ENCODE peak calls at places on chromosomes 3 and 15, in nine cellular contexts. F is pancreas; E is T47D; G is NCI-H1694 treated with DMSO at 0.1 percent for 48 hours; N is endodermal cell; C is activated CD8-positive, alpha-beta memory T cell treated with anti-CD3 and anti-CD28 coated beads for 48 hours; B is left kidney; S is dorsolateral prefrontal cortex; J is neuronal stem cell. A is an unnamed sample.

GRCh38 chr15:101064795-101065569 is 145.8 kb downstream of the LRRK1 start:
- DNase-seq in F (no peak), E (no peak), N (no peak), B (no peak), J (no peak), C (no peak), G (no peak), S (no peak), A (no peak)

GRCh38 chr3:59709702-59710555 is 660.1 kb upstream of the CFAP20DC start:
- DNase-seq in N (no peak), E (no peak), C (no peak), G (no peak), S (peak), F (no peak), J (no peak), B (no peak), A (no peak)

GRCh38 chr3:150362515-150363302 is 45.4 kb upstream of the TSC22D2 start:
- DNase-seq in C (no peak), G (no peak), B (no peak), F (no peak), S (no peak), E (no peak), N (no peak), J (no peak), A (no peak)

GRCh38 chr3:9101286-9101685 is 138.0 kb upstream of the RAD18 start:
- DNase-seq in F (no peak), N (peak), J (no peak), B (no peak), E (no peak), S (peak), C (no peak), G (no peak), A (no peak)

GRCh38 chr3:46545695-46546630 is 20.1 kb downstream of the LRRC2 start:
- DNase-seq in J (no peak), B (no peak), E (no peak), S (no peak), N (no peak), C (no peak), G (no peak), F (no peak), A (no peak)

GRCh38 chr15:51888593-51889195 is 59.2 kb downstream of the TMOD3 start:
- DNase-seq in E (no peak), J (no peak), G (peak), F (no peak), B (peak), S (no peak), N (no peak), C (no peak), A (no peak)

GRCh38 chr3:152083058-152083457 is 185.7 kb upstream of the MBNL1 start:
- DNase-seq in C (no peak), F (no peak), J (no peak), N (no peak), S (no peak), B (no peak), G (no peak), E (no peak), A (no peak)

GRCh38 chr15:73072894-73073293 is 20.6 kb downstream of the NEO1 start:
- DNase-seq in S (no peak), E (no peak), N (no peak), B (no peak), J (no peak), G (no peak), C (no peak), F (no peak), A (no peak)

GRCh38 chr15:51758645-51759044 is 7.2 kb downstream of the TMOD2 start:
- DNase-seq in E (no peak), J (no peak), C (no peak), S (peak), G (peak), N (no peak), B (no peak), F (no peak), A (peak)

GRCh38 chr15:94416829-94417228 is 185.5 kb downstream of the MCTP2 start:
- DNase-seq in E (no peak), G (no peak), C (no peak), S (no peak), B (peak), N (no peak), J (no peak), F (no peak), A (no peak)

GRCh38 chr15:59294574-59294960 is 78.1 kb downstream of the MYO1E start:
- DNase-seq in G (no peak), E (no peak), B (no peak), F (no peak), N (no peak), J (no peak), C (no peak), S (no peak), A (no peak)

GRCh38 chr15:100722551-100723322 is 120.3 kb downstream of the ASB7 start:
- DNase-seq in C (no peak), S (no peak), B (no peak), E (no peak), G (no peak), J (no peak), N (no peak), F (no peak), A (no peak)

GRCh38 chr3:9695322-9695721 is 8.3 kb upstream of the CPNE9 start:
- DNase-seq in B (no peak), F (no peak), S (no peak), G (no peak), N (no peak), C (no peak), E (no peak), J (no peak), A (no peak)

GRCh38 chr15:23069496-23070166 is 30.3 kb upstream of the TUBGCP5 start:
- DNase-seq in C (no peak), S (no peak), G (no peak), J (no peak), B (no peak), E (peak), N (peak), F (no peak), A (no peak)

GRCh38 chr3:16884084-16884747 is 539 bp upstream of the PLCL2 start:
- DNase-seq in J (peak), E (no peak), S (no peak), G (no peak), N (peak), B (peak), C (no peak), F (peak), A (no peak)

GRCh38 chr3:98099848-98100247 is 12.9 kb downstream of the OR5AC2 start:
- DNase-seq in S (no peak), C (no peak), F (no peak), G (no peak), N (no peak), B (no peak), J (no peak), E (no peak), A (no peak)

GRCh38 chr3:115977866-115978265 is 354.6 kb downstream of the GAP43 start:
- DNase-seq in N (no peak), S (no peak), F (no peak), E (no peak), G (no peak), B (no peak), C (no peak), J (no peak), A (no peak)

GRCh38 chr3:37608061-37608702 is 253.5 kb upstream of the CTDSPL start:
- DNase-seq in F (no peak), B (no peak), G (no peak), E (no peak), J (no peak), S (no peak), C (no peak), N (no peak), A (no peak)

GRCh38 chr15:70605606-70606410 is 157.6 kb downstream of the UACA start:
- DNase-seq in J (no peak), C (no peak), S (peak), N (no peak), G (no peak), E (no peak), F (peak), B (peak), A (peak)

GRCh38 chr3:55515550-55516246 is 28.6 kb upstream of the WNT5A start:
- DNase-seq in S (no peak), J (no peak), N (no peak), F (no peak), E (no peak), C (no peak), B (peak), G (no peak), A (no peak)

A was measured in astrocyte.